ENCODE peak calls at places on chromosomes 16 and 17, in nine cellular contexts. S is K562; J is EL; I is activated CD8-positive, alpha-beta memory T cell treated with anti-CD3 and anti-CD28 coated beads for 1 hour; N is globus pallidus; Y is substantia nigra; O is T-helper 1 cell; M is adipocyte; L is GM23338. U is an unnamed sample.

GRCh38 chr16:967546-968295 is 3.1 kb downstream of the LMF1 start:
- DNase-seq in M (no peak), J (no peak), Y (no peak), N (no peak), O (no peak), L (no peak), S (no peak), I (no peak), U (no peak)

GRCh38 chr17:45429338-45430005 is 3.2 kb downstream of the ARHGAP27 start:
- DNase-seq in L (peak; percentile 71), M (peak; percentile 21), Y (no peak), N (no peak), S (no peak), O (no peak), J (no peak), I (no peak), U (no peak)

GRCh38 chr16:11721781-11722467 is 20.7 kb downstream of the TXNDC11 start:
- DNase-seq in M (no peak), I (no peak), Y (no peak), O (no peak), J (no peak), S (no peak), N (no peak), L (no peak), U (no peak)

GRCh38 chr17:77196251-77196650 is 55.5 kb downstream of the SEC14L1 start:
- DNase-seq in M (no peak), O (no peak), N (no peak), Y (no peak), J (no peak), S (no peak), L (no peak), I (no peak), U (peak; percentile 42)

GRCh38 chr16:77169650-77170236 is 21.2 kb upstream of the MON1B start:
- DNase-seq in M (peak; percentile 48), O (peak; percentile 37), L (peak; percentile 87), Y (no peak), I (no peak), S (peak; percentile 60), N (no peak), J (peak; percentile 35), U (peak; percentile 43)

GRCh38 chr16:89155184-89155679 is 16.3 kb upstream of the CDH15 start:
- DNase-seq in O (no peak), N (no peak), M (peak; percentile 80), S (no peak), J (peak; percentile 83), I (no peak), Y (no peak), L (no peak), U (peak; percentile 81)

GRCh38 chr17:81794509-81794908 is 9.4 kb upstream of the GCGR start:
- DNase-seq in M (no peak), J (no peak), Y (no peak), O (no peak), I (no peak), L (peak; percentile 24), N (no peak), S (no peak), U (peak; percentile 39)

GRCh38 chr16:9105189-9105588 is 13.7 kb downstream of the HAPSTR1 start:
- DNase-seq in Y (no peak), M (peak; percentile 33), S (no peak), O (no peak), N (no peak), J (no peak), I (no peak), L (no peak), U (no peak)

GRCh38 chr17:4008496-4009163 is 44.4 kb upstream of the ATP2A3 start:
- DNase-seq in I (no peak), S (no peak), Y (no peak), O (no peak), L (no peak), M (no peak), N (no peak), J (no peak), U (no peak)

GRCh38 chr16:27428035-27428785 is 26.2 kb downstream of the IL21R start:
- DNase-seq in O (no peak), I (no peak), N (no peak), M (no peak), Y (no peak), S (no peak), L (no peak), J (no peak), U (no peak)

GRCh38 chr17:44444735-44445105 is 55.3 kb upstream of the ITGA2B start:
- DNase-seq in J (peak; percentile 54), I (no peak), M (peak; percentile 19), Y (no peak), O (no peak), N (no peak), L (no peak), S (no peak), U (peak; percentile 20)

GRCh38 chr17:5069724-5070123 is 8.5 kb upstream of the ZFP3 start:
- DNase-seq in Y (no peak), J (no peak), N (no peak), I (no peak), L (no peak), M (no peak), S (no peak), O (no peak), U (no peak)

GRCh38 chr16:69727916-69728270 is 1.5 kb upstream of the NQO1 start:
- DNase-seq in L (no peak), N (peak; percentile 53), Y (peak; percentile 2), O (no peak), I (no peak), J (no peak), S (no peak), M (no peak), U (no peak)

GRCh38 chr17:79028496-79029326 is 4.7 kb downstream of the C1QTNF1 start:
- DNase-seq in M (peak; percentile 39), Y (no peak), J (no peak), S (no peak), I (no peak), O (no peak), N (no peak), L (no peak), U (no peak)

GRCh38 chr16:48676836-48677235 is 66.9 kb upstream of the N4BP1 start:
- DNase-seq in Y (no peak), M (peak; percentile 65), J (peak; percentile 40), O (no peak), L (no peak), N (no peak), S (no peak), I (no peak), U (peak; percentile 41)

GRCh38 chr17:73138541-73139138 is 26.2 kb upstream of the SSTR2 start:
- DNase-seq in O (no peak), J (no peak), N (no peak), I (no peak), S (no peak), M (no peak), Y (no peak), L (no peak), U (no peak)

GRCh38 chr17:75090871-75091854 is 3.4 kb downstream of the SLC16A5 start:
- DNase-seq in N (no peak), S (peak; percentile 49), I (no peak), L (no peak), Y (no peak), O (no peak), J (no peak), M (no peak), U (no peak)

GRCh38 chr17:21674242-21674731 is 18.0 kb upstream of the KCNJ18 start:
- DNase-seq in M (no peak), L (no peak), N (no peak), Y (no peak), O (no peak), I (no peak), J (no peak), S (peak; percentile 45), U (no peak)

GRCh38 chr16:31700200-31700529 is 172.5 kb downstream of the AHSP start:
- DNase-seq in N (no peak), O (no peak), S (peak; percentile 93), I (no peak), J (no peak), Y (no peak), M (no peak), L (no peak), U (no peak)

GRCh38 chr16:17365591-17366298 is 105.0 kb downstream of the XYLT1 start:
- DNase-seq in I (no peak), M (peak; percentile 68), L (no peak), Y (no peak), J (no peak), O (no peak), S (no peak), N (no peak), U (peak; percentile 76)

GRCh38 chr16:82996814-82997213 is 370.0 kb downstream of the CDH13 start:
- DNase-seq in L (no peak), N (no peak), M (no peak), O (no peak), I (no peak), Y (no peak), J (no peak), S (no peak), U (no peak)

GRCh38 chr16:64174327-64174726 is 947.5 kb downstream of the CDH11 start:
- DNase-seq in M (no peak), O (no peak), N (no peak), L (no peak), S (no peak), Y (no peak), I (no peak), J (no peak), U (no peak)

GRCh38 chr17:72719582-72720493 is 372.6 kb downstream of the SLC39A11 start:
- DNase-seq in Y (no peak), L (no peak), N (no peak), I (no peak), J (no peak), S (no peak), M (no peak), O (peak; percentile 89), U (no peak)

GRCh38 chr16:25633549-25633948 is 58.2 kb upstream of the HS3ST4 start:
- DNase-seq in I (no peak), S (peak; percentile 45), J (peak; percentile 1), M (no peak), L (no peak), O (no peak), Y (no peak), N (no peak), U (no peak)

GRCh38 chr16:54204756-54205155 is 81.8 kb downstream of the IRX3 start:
- DNase-seq in N (peak; percentile 37), I (no peak), O (no peak), J (no peak), M (no peak), Y (no peak), S (no peak), L (no peak), U (no peak)

GRCh38 chr17:17834974-17835373 is 1.8 kb downstream of the SREBF1 start:
- DNase-seq in N (no peak), L (no peak), O (no peak), S (no peak), M (no peak), J (no peak), Y (no peak), I (no peak), U (no peak)

GRCh38 chr17:48026503-48027321 is 10.9 kb downstream of the COPZ2 start:
- DNase-seq in O (peak; percentile 68), Y (no peak), L (peak; percentile 96), S (peak; percentile 87), N (peak; percentile 76), I (peak; percentile 59), J (peak; percentile 91), M (peak; percentile 96), U (peak; percentile 95)

GRCh38 chr17:21223086-21223485 is 9.1 kb upstream of the TMEM11 start:
- DNase-seq in N (no peak), I (no peak), M (no peak), J (no peak), S (no peak), Y (no peak), O (no peak), L (no peak), U (no peak)

GRCh38 chr16:85986931-85987749 is 88.2 kb downstream of the IRF8 start:
- DNase-seq in I (peak; percentile 30), Y (no peak), N (no peak), S (no peak), J (no peak), L (peak; percentile 66), O (no peak), M (no peak), U (no peak)

GRCh38 chr17:29032798-29033197 is 10.1 kb upstream of the PIPOX start:
- DNase-seq in I (no peak), S (no peak), J (no peak), L (peak; percentile 81), Y (no peak), M (no peak), O (no peak), N (no peak), U (no peak)

GRCh38 chr17:74750327-74751069 is 2.1 kb downstream of the NHERF1 start:
- DNase-seq in O (no peak), L (no peak), N (peak; percentile 80), Y (no peak), J (no peak), S (no peak), I (no peak), M (no peak), U (no peak)

U was measured in fibroblast of the aortic adventitia.